ENCODE peak calls at places on chromosomes 5 and 9, in eight cellular contexts. One of them, this sample, is unnamed.

GRCh38 chr9:111148994-111149759 is 110.9 kb upstream of the LPAR1 start:
- DNase-seq in mucosa of descending colon: peak; percentile 7
- DNase-seq in GM10248: no peak
- DNase-seq in right atrium auricular region: peak; percentile 70
- DNase-seq in mesothelial cell of epicardium: no peak
- DNase-seq in astrocyte of the spinal cord: no peak
- DNase-seq in BE2C: no peak
- DNase-seq in cardiac muscle cell: peak; percentile 15
- DNase-seq in this sample: no peak

GRCh38 chr5:111254613-111255012 is 30.4 kb downstream of the CAMK4 start:
- DNase-seq in cardiac muscle cell: peak; percentile 4
- DNase-seq in mesothelial cell of epicardium: no peak
- DNase-seq in mucosa of descending colon: no peak
- DNase-seq in right atrium auricular region: no peak
- DNase-seq in astrocyte of the spinal cord: no peak
- DNase-seq in GM10248: peak; percentile 64
- DNase-seq in BE2C: peak; percentile 23
- DNase-seq in this sample: no peak

GRCh38 chr5:41670216-41670615 is 159.8 kb upstream of the PLCXD3 start:
- DNase-seq in GM10248: no peak
- DNase-seq in mucosa of descending colon: no peak
- DNase-seq in BE2C: no peak
- DNase-seq in right atrium auricular region: no peak
- DNase-seq in cardiac muscle cell: no peak
- DNase-seq in astrocyte of the spinal cord: no peak
- DNase-seq in mesothelial cell of epicardium: no peak
- DNase-seq in this sample: no peak

GRCh38 chr5:65184780-65185179 is 296.9 kb downstream of the ADAMTS6 start:
- DNase-seq in mesothelial cell of epicardium: no peak
- DNase-seq in mucosa of descending colon: peak; percentile 4
- DNase-seq in GM10248: no peak
- DNase-seq in BE2C: no peak
- DNase-seq in cardiac muscle cell: no peak
- DNase-seq in astrocyte of the spinal cord: no peak
- DNase-seq in right atrium auricular region: no peak
- DNase-seq in this sample: no peak

GRCh38 chr9:134227451-134228411 is 63.4 kb upstream of the RNU6ATAC start:
- DNase-seq in mucosa of descending colon: no peak
- DNase-seq in mesothelial cell of epicardium: no peak
- DNase-seq in BE2C: no peak
- DNase-seq in astrocyte of the spinal cord: no peak
- DNase-seq in GM10248: no peak
- DNase-seq in right atrium auricular region: no peak
- DNase-seq in cardiac muscle cell: no peak
- DNase-seq in this sample: no peak

GRCh38 chr5:142548739-142549275 is 137.1 kb downstream of the FGF1 start:
- DNase-seq in right atrium auricular region: peak; percentile 79
- DNase-seq in mesothelial cell of epicardium: no peak
- DNase-seq in mucosa of descending colon: peak; percentile 75
- DNase-seq in BE2C: peak; percentile 80
- DNase-seq in GM10248: peak; percentile 38
- DNase-seq in astrocyte of the spinal cord: peak; percentile 98
- DNase-seq in cardiac muscle cell: peak; percentile 96
- DNase-seq in this sample: peak; percentile 90

GRCh38 chr9:127185931-127186781 is 63.7 kb upstream of the ANGPTL2 start:
- DNase-seq in BE2C: no peak
- DNase-seq in astrocyte of the spinal cord: peak; percentile 72
- DNase-seq in mesothelial cell of epicardium: no peak
- DNase-seq in right atrium auricular region: peak; percentile 97
- DNase-seq in cardiac muscle cell: peak; percentile 98
- DNase-seq in GM10248: no peak
- DNase-seq in mucosa of descending colon: peak; percentile 64
- DNase-seq in this sample: peak; percentile 95

GRCh38 chr9:69176446-69177135 is 2.5 kb downstream of the TJP2 start:
- DNase-seq in mucosa of descending colon: no peak
- DNase-seq in cardiac muscle cell: no peak
- DNase-seq in GM10248: no peak
- DNase-seq in BE2C: no peak
- DNase-seq in astrocyte of the spinal cord: no peak
- DNase-seq in mesothelial cell of epicardium: no peak
- DNase-seq in right atrium auricular region: no peak
- DNase-seq in this sample: no peak

GRCh38 chr5:118703241-118703640 is 285.1 kb downstream of the DTWD2 start:
- DNase-seq in mesothelial cell of epicardium: no peak
- DNase-seq in cardiac muscle cell: no peak
- DNase-seq in BE2C: no peak
- DNase-seq in right atrium auricular region: no peak
- DNase-seq in mucosa of descending colon: no peak
- DNase-seq in astrocyte of the spinal cord: no peak
- DNase-seq in GM10248: no peak
- DNase-seq in this sample: no peak

GRCh38 chr5:1318659-1319251 is 23.9 kb upstream of the TERT start:
- DNase-seq in BE2C: no peak
- DNase-seq in mucosa of descending colon: no peak
- DNase-seq in astrocyte of the spinal cord: no peak
- DNase-seq in mesothelial cell of epicardium: no peak
- DNase-seq in cardiac muscle cell: no peak
- DNase-seq in GM10248: no peak
- DNase-seq in right atrium auricular region: no peak
- DNase-seq in this sample: no peak

GRCh38 chr9:7055201-7055903 is 297.6 kb downstream of the KDM4C start:
- DNase-seq in mesothelial cell of epicardium: no peak
- DNase-seq in right atrium auricular region: no peak
- DNase-seq in BE2C: no peak
- DNase-seq in cardiac muscle cell: peak; percentile 3
- DNase-seq in GM10248: peak; percentile 6
- DNase-seq in mucosa of descending colon: no peak
- DNase-seq in astrocyte of the spinal cord: no peak
- DNase-seq in this sample: no peak

GRCh38 chr9:133604214-133604613 is 5.0 kb downstream of the FAM163B start:
- DNase-seq in GM10248: no peak
- DNase-seq in BE2C: peak; percentile 53
- DNase-seq in mucosa of descending colon: no peak
- DNase-seq in astrocyte of the spinal cord: no peak
- DNase-seq in right atrium auricular region: no peak
- DNase-seq in cardiac muscle cell: peak; percentile 29
- DNase-seq in mesothelial cell of epicardium: no peak
- DNase-seq in this sample: no peak

GRCh38 chr5:9851458-9851857 is 221.3 kb upstream of the TAS2R1 start:
- DNase-seq in cardiac muscle cell: peak; percentile 67
- DNase-seq in mesothelial cell of epicardium: no peak
- DNase-seq in BE2C: peak; percentile 24
- DNase-seq in astrocyte of the spinal cord: peak; percentile 92
- DNase-seq in right atrium auricular region: no peak
- DNase-seq in mucosa of descending colon: no peak
- DNase-seq in GM10248: no peak
- DNase-seq in this sample: peak; percentile 82

GRCh38 chr5:133820516-133820915 is 147.9 kb downstream of the C5orf15 start:
- DNase-seq in mesothelial cell of epicardium: no peak
- DNase-seq in astrocyte of the spinal cord: peak; percentile 12
- DNase-seq in cardiac muscle cell: no peak
- DNase-seq in right atrium auricular region: no peak
- DNase-seq in mucosa of descending colon: no peak
- DNase-seq in BE2C: no peak
- DNase-seq in GM10248: no peak
- DNase-seq in this sample: no peak

GRCh38 chr9:71737455-71737854 is 30.9 kb downstream of the CEMIP2 start:
- DNase-seq in BE2C: no peak
- DNase-seq in astrocyte of the spinal cord: peak; percentile 23
- DNase-seq in mesothelial cell of epicardium: no peak
- DNase-seq in right atrium auricular region: no peak
- DNase-seq in cardiac muscle cell: peak; percentile 41
- DNase-seq in GM10248: no peak
- DNase-seq in mucosa of descending colon: no peak
- DNase-seq in this sample: no peak

GRCh38 chr5:137939331-137939730 is 50.1 kb downstream of the PKD2L2 start:
- DNase-seq in GM10248: no peak
- DNase-seq in right atrium auricular region: no peak
- DNase-seq in mesothelial cell of epicardium: no peak
- DNase-seq in astrocyte of the spinal cord: no peak
- DNase-seq in BE2C: no peak
- DNase-seq in cardiac muscle cell: no peak
- DNase-seq in mucosa of descending colon: no peak
- DNase-seq in this sample: no peak

GRCh38 chr9:88933607-88934379 is 57.5 kb upstream of the S1PR3 start:
- DNase-seq in right atrium auricular region: no peak
- DNase-seq in mesothelial cell of epicardium: no peak
- DNase-seq in mucosa of descending colon: no peak
- DNase-seq in cardiac muscle cell: no peak
- DNase-seq in astrocyte of the spinal cord: no peak
- DNase-seq in GM10248: no peak
- DNase-seq in BE2C: no peak
- DNase-seq in this sample: no peak

GRCh38 chr9:114061292-114061691 is 16.8 kb downstream of the AMBP start:
- DNase-seq in GM10248: no peak
- DNase-seq in mucosa of descending colon: no peak
- DNase-seq in BE2C: peak; percentile 1
- DNase-seq in mesothelial cell of epicardium: no peak
- DNase-seq in astrocyte of the spinal cord: no peak
- DNase-seq in cardiac muscle cell: no peak
- DNase-seq in right atrium auricular region: peak; percentile 42
- DNase-seq in this sample: no peak

GRCh38 chr9:124202447-124202971 is 55.2 kb upstream of the NEK6 start:
- DNase-seq in cardiac muscle cell: peak; percentile 43
- DNase-seq in mucosa of descending colon: peak; percentile 50
- DNase-seq in right atrium auricular region: no peak
- DNase-seq in mesothelial cell of epicardium: no peak
- DNase-seq in astrocyte of the spinal cord: no peak
- DNase-seq in GM10248: peak; percentile 81
- DNase-seq in BE2C: no peak
- DNase-seq in this sample: no peak

GRCh38 chr5:20254748-20255147 is 266.7 kb upstream of the CDH18 start:
- DNase-seq in astrocyte of the spinal cord: no peak
- DNase-seq in mesothelial cell of epicardium: no peak
- DNase-seq in BE2C: no peak
- DNase-seq in GM10248: no peak
- DNase-seq in right atrium auricular region: no peak
- DNase-seq in mucosa of descending colon: no peak
- DNase-seq in cardiac muscle cell: no peak
- DNase-seq in this sample: no peak

DNA sequence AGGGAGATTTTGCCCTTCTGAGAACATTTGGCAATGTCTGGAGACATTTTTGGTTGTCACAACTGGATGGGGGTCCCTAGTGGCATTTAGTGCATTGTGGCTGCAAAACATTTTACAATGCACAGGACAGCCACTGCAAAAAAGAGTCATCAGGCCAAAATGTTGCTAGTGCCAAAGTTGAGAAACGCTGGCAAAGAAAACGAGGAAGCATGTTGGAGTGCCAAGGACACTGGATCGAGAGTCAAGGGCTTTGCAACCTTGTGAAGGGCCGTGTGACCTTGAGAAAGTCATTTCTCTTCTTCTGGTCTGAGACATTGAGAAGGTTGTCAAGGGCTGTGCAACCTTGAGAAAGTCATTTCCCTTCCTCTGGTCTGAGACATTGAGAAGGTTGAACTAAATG is 45.7 kb upstream of the FRRS1L start:
- DNase-seq in mesothelial cell of epicardium: no peak
- DNase-seq in mucosa of descending colon: no peak
- DNase-seq in right atrium auricular region: no peak
- DNase-seq in cardiac muscle cell: no peak
- DNase-seq in astrocyte of the spinal cord: no peak
- DNase-seq in GM10248: no peak
- DNase-seq in BE2C: no peak
- DNase-seq in this sample: no peak
- TF ChIP-seq CTCF in mesothelial cell of epicardium: no peak
- TF ChIP-seq CTCF in mucosa of descending colon: no peak
- TF ChIP-seq CTCF in right atrium auricular region: no peak
- TF ChIP-seq CTCF in cardiac muscle cell: no peak
- TF ChIP-seq CTCF in astrocyte of the spinal cord: no peak
- TF ChIP-seq CTCF in GM10248: no peak
- TF ChIP-seq CTCF in BE2C: no peak
- TF ChIP-seq CTCF in this sample: no peak

GRCh38 chr5:5699062-5699461 is 276.6 kb downstream of the ICE1 start:
- DNase-seq in mucosa of descending colon: no peak
- DNase-seq in right atrium auricular region: no peak
- DNase-seq in cardiac muscle cell: no peak
- DNase-seq in BE2C: no peak
- DNase-seq in GM10248: no peak
- DNase-seq in astrocyte of the spinal cord: no peak
- DNase-seq in mesothelial cell of epicardium: no peak
- DNase-seq in this sample: no peak
- TF ChIP-seq CTCF in mucosa of descending colon: no peak
- TF ChIP-seq CTCF in right atrium auricular region: no peak
- TF ChIP-seq CTCF in cardiac muscle cell: no peak
- TF ChIP-seq CTCF in BE2C: peak; percentile 37
- TF ChIP-seq CTCF in GM10248: no peak
- TF ChIP-seq CTCF in astrocyte of the spinal cord: no peak
- TF ChIP-seq CTCF in mesothelial cell of epicardium: no peak
- TF ChIP-seq CTCF in this sample: no peak

DNA sequence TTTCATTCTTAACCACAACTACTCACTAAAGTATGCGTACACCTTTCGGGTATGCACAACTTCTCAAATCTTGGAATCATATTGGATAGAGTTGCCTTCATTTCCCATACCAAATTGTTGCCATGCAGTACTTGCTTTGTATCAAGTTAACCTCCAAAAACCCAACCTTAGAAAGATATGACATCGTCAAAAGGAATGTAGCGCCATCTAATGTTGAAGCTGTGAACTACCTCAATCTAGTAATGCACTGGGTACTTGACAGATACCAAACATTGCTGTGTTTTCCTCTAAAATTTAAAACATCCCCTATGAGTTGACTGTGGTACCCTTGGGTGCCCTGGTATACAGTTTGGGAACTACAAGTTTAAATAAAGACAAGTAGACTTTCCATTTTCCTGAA is 318.4 kb downstream of the ARL15 start:
- DNase-seq in GM10248: no peak
- DNase-seq in cardiac muscle cell: peak; percentile 58
- DNase-seq in BE2C: no peak
- DNase-seq in astrocyte of the spinal cord: no peak
- DNase-seq in right atrium auricular region: no peak
- DNase-seq in mesothelial cell of epicardium: no peak
- DNase-seq in mucosa of descending colon: no peak
- DNase-seq in this sample: no peak
- TF ChIP-seq CTCF in GM10248: no peak
- TF ChIP-seq CTCF in cardiac muscle cell: peak; percentile 52
- TF ChIP-seq CTCF in BE2C: peak; percentile 28
- TF ChIP-seq CTCF in astrocyte of the spinal cord: peak; percentile 31
- TF ChIP-seq CTCF in right atrium auricular region: no peak
- TF ChIP-seq CTCF in mesothelial cell of epicardium: no peak
- TF ChIP-seq CTCF in mucosa of descending colon: no peak
- TF ChIP-seq CTCF in this sample: peak; percentile 20

DNA sequence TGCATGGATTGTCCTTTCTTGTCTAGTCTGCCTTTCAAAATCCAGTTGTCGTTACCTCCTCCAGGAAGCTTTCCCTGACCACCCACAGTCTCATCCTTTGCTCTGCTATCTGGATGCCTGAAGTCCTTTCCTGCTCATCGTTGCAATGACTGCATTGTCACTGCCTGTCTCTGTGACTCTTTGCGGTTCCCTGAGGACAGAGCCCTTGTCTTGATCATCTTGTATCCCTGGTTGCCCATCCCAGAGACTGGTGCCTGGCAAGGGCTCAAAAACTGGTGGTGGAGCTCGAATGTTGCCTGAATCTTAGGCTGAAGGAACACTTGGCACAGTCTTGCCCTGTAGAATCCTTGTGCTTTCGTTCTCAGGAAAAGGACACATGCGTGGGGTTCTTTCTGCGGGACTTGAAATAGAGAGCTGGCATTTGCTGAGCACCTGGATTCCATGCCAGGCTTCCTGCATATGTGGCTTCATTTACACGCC is 2.4 kb downstream of the NEURL1B start:
- DNase-seq in mesothelial cell of epicardium: no peak
- DNase-seq in right atrium auricular region: no peak
- DNase-seq in GM10248: no peak
- DNase-seq in cardiac muscle cell: no peak
- DNase-seq in BE2C: no peak
- DNase-seq in astrocyte of the spinal cord: no peak
- DNase-seq in mucosa of descending colon: no peak
- DNase-seq in this sample: no peak
- TF ChIP-seq CTCF in mesothelial cell of epicardium: no peak
- TF ChIP-seq CTCF in right atrium auricular region: no peak
- TF ChIP-seq CTCF in GM10248: no peak
- TF ChIP-seq CTCF in cardiac muscle cell: no peak
- TF ChIP-seq CTCF in BE2C: no peak
- TF ChIP-seq CTCF in astrocyte of the spinal cord: no peak
- TF ChIP-seq CTCF in mucosa of descending colon: no peak
- TF ChIP-seq CTCF in this sample: no peak

This sample was measured in AG09319.